ENCODE peak calls at places on chromosomes 2 and 18, in nine cellular contexts. U is PC-3, T is HCT116, W is astrocyte, D is GM23338, J is neural progenitor cell, S is SK-N-SH, B is PC-9, R is hepatocyte. X is an unnamed sample.

GRCh38 chr2:111049792-111050640 is 70.7 kb upstream of the BCL2L11 start:
- DNase-seq in R (peak), W (peak), B (no peak), D (no peak), S (no peak), J (no peak), T (no peak), U (no peak), X (peak)

GRCh38 chr2:73260338-73260984 is 23.8 kb downstream of the FBXO41 start:
- DNase-seq in W (peak), S (peak), B (peak), D (peak), U (peak), J (peak), R (peak), T (no peak), X (peak)

GRCh38 chr2:229235136-229235914 is 35.8 kb downstream of the PID1 start:
- DNase-seq in U (peak), T (no peak), W (peak), D (peak), S (no peak), J (peak), R (peak), B (no peak), X (peak)

GRCh38 chr18:58671941-58672565 is 788 bp downstream of the MALT1 start:
- DNase-seq in D (peak), R (no peak), U (peak), S (no peak), W (peak), J (no peak), T (no peak), B (peak), X (peak)

GRCh38 chr2:35591886-35592285 is 763.7 kb upstream of the CRIM1 start:
- DNase-seq in T (no peak), S (no peak), D (no peak), U (no peak), J (no peak), B (no peak), W (no peak), R (no peak), X (no peak)

GRCh38 chr18:74902170-74902465 is 304.4 kb downstream of the ZNF407 start:
- DNase-seq in W (no peak), S (no peak), U (no peak), R (no peak), B (no peak), J (no peak), D (no peak), T (no peak), X (no peak)

GRCh38 chr2:234421-234820 is 29.4 kb downstream of the SH3YL1 start:
- DNase-seq in D (no peak), J (no peak), U (no peak), B (no peak), T (no peak), W (no peak), S (no peak), R (no peak), X (no peak)

GRCh38 chr2:222621893-222622292 is 34.0 kb downstream of the FARSB start:
- DNase-seq in B (no peak), D (no peak), S (no peak), T (no peak), J (no peak), U (no peak), R (no peak), W (no peak), X (no peak)

GRCh38 chr18:35343936-35344735 is at the start of gene ZNF24:
- DNase-seq in J (peak), S (peak), U (peak), B (peak), T (peak), D (peak), R (peak), W (peak), X (peak)

GRCh38 chr2:210445116-210445707 is 31.3 kb downstream of the LANCL1 start:
- DNase-seq in W (no peak), D (peak), T (peak), U (peak), J (peak), S (peak), B (no peak), R (peak), X (peak)

GRCh38 chr2:218074031-218074430 is 5.0 kb downstream of the RUFY4 start:
- DNase-seq in R (peak), B (peak), U (peak), D (peak), W (no peak), S (no peak), T (peak), J (peak), X (no peak)

GRCh38 chr2:39379643-39380524 is 57.2 kb downstream of the MAP4K3 start:
- DNase-seq in J (peak), W (peak), U (peak), R (peak), D (peak), B (no peak), T (peak), S (peak), X (peak)

GRCh38 chr18:3710712-3711269 is 260.8 kb downstream of the TGIF1 start:
- DNase-seq in R (peak), U (peak), B (peak), J (no peak), D (no peak), S (peak), W (no peak), T (no peak), X (peak)

GRCh38 chr2:235460548-235461047 is 33.2 kb upstream of the AGAP1 start:
- DNase-seq in D (no peak), J (no peak), R (no peak), T (no peak), U (no peak), B (no peak), S (no peak), W (no peak), X (no peak)

GRCh38 chr2:100984892-100985307 is 17.2 kb upstream of the RPL31 start:
- DNase-seq in R (peak), B (peak), W (peak), D (peak), U (peak), T (peak), J (peak), S (peak), X (peak)

GRCh38 chr2:61017003-61017555 is 441 bp upstream of the PEX13 start:
- DNase-seq in U (peak), B (peak), W (peak), D (peak), T (peak), J (peak), S (peak), R (peak), X (peak)

GRCh38 chr18:8998481-8999217 is 103.8 kb upstream of the NDUFV2 start:
- DNase-seq in B (no peak), U (no peak), W (peak), T (no peak), R (no peak), S (no peak), J (peak), D (no peak), X (no peak)

GRCh38 chr2:167953790-167954189 is 293.6 kb downstream of the STK39 start:
- DNase-seq in W (no peak), R (no peak), U (peak), J (no peak), B (no peak), S (no peak), D (no peak), T (no peak), X (no peak)

GRCh38 chr2:71503827-71504226 is 50.5 kb downstream of the DYSF start:
- DNase-seq in D (no peak), R (no peak), T (no peak), W (no peak), J (no peak), B (peak), S (no peak), U (no peak), X (no peak)

GRCh38 chr2:10494351-10495066 is 46.4 kb upstream of the ODC1 start:
- DNase-seq in D (no peak), W (no peak), R (no peak), J (no peak), S (no peak), U (no peak), T (no peak), B (no peak), X (no peak)

GRCh38 chr2:10490806-10491291 is 42.7 kb upstream of the ODC1 start:
- DNase-seq in R (peak), W (no peak), J (no peak), U (no peak), S (no peak), T (no peak), D (no peak), B (peak), X (no peak)

GRCh38 chr2:10493636-10494281 is 45.6 kb upstream of the ODC1 start:
- DNase-seq in J (no peak), D (no peak), R (no peak), U (peak), W (peak), S (no peak), T (no peak), B (peak), X (peak)

GRCh38 chr2:10495311-10495987 is 47.3 kb upstream of the ODC1 start:
- DNase-seq in S (no peak), U (no peak), W (no peak), J (no peak), T (no peak), B (no peak), D (no peak), R (no peak), X (no peak)

DNA sequence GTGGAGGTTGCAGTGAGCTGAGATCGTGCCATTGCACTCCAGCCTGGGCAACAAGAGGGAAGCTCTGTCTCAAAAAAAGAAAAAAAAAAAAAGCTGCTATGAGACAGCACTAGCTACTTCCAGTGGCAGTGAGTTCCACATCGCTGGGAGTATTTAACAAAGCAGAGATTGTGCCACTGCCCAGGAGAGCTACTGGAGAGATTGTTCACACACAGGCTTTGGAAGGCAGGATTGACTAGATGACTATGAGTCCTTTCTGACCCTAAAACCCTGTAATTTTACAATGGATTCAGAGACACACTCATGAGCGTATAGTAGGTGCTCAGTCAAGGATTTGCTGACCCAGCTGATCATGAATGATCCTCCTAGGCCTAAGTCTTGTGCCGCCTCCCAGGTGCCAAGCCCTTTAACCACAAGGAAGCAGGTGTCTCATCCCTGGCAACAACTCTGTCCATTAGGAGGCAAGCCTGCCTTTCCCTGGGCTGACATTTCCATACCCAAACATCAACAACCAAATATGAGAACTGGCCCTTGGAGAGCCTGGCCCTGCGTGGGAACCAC is 45.0 kb upstream of the ODC1 start:
- DNase-seq in S (no peak), T (no peak), W (no peak), U (no peak), R (no peak), B (no peak), J (no peak), D (no peak), X (no peak)
- H3K27ac ChIP-seq in S (no peak), T (no peak), W (no peak), U (peak), R (no peak), B (peak), J (no peak), D (no peak), X (peak)

GRCh38 chr2:55159037-55159651 is 72.9 kb downstream of the CLHC1 start:
- DNase-seq in B (no peak), D (no peak), J (no peak), S (no peak), R (no peak), T (no peak), U (no peak), W (no peak), X (no peak)

GRCh38 chr2:55156326-55156725 is 75.8 kb downstream of the CLHC1 start:
- DNase-seq in T (no peak), S (no peak), D (no peak), B (no peak), W (peak), U (no peak), J (no peak), R (no peak), X (no peak)

GRCh38 chr2:55158111-55158814 is 73.8 kb downstream of the CLHC1 start:
- DNase-seq in U (no peak), B (no peak), W (no peak), D (no peak), T (no peak), J (no peak), S (no peak), R (no peak), X (no peak)

GRCh38 chr2:55155764-55156221 is 76.3 kb downstream of the CLHC1 start:
- DNase-seq in D (no peak), S (no peak), W (peak), B (no peak), T (no peak), U (peak), R (no peak), J (no peak), X (no peak)

GRCh38 chr2:55157474-55157884 is 74.6 kb downstream of the CLHC1 start:
- DNase-seq in B (no peak), T (no peak), R (no peak), S (peak), U (peak), J (no peak), W (no peak), D (no peak), X (peak)
- TF ChIP-seq CTCF in B (no peak), T (no peak), R (no peak), S (peak), U (peak), J (no peak), W (no peak), D (no peak), X (no peak)

GRCh38 chr2:142822190-142822589 is 55.3 kb upstream of the KYNU start:
- DNase-seq in B (no peak), S (no peak), R (no peak), T (no peak), U (no peak), D (no peak), J (no peak), W (no peak), X (no peak)
- H2AFZ ChIP-seq in B (no peak), S (no peak), R (no peak), T (no peak), U (no peak), D (no peak), J (no peak), W (no peak), X (no peak)

GRCh38 chr2:171365232-171365631 is 68.6 kb downstream of the METTL8 start:
- DNase-seq in B (no peak), T (no peak), S (no peak), D (no peak), W (peak), R (no peak), J (no peak), U (peak), X (peak)
- H3K27ac ChIP-seq in B (no peak), T (no peak), S (no peak), D (no peak), W (no peak), R (no peak), J (no peak), U (peak), X (peak)

GRCh38 chr2:57543211-57543610 is 503.4 kb upstream of the VRK2 start:
- DNase-seq in B (no peak), W (no peak), T (no peak), D (no peak), S (no peak), R (no peak), U (no peak), J (no peak), X (no peak)
- TF ChIP-seq CTCF in B (no peak), W (no peak), T (no peak), D (no peak), S (no peak), R (no peak), U (no peak), J (no peak), X (no peak)

GRCh38 chr2:183541766-183542165 is 417.5 kb downstream of the NUP35 start:
- DNase-seq in D (no peak), B (no peak), U (peak), W (peak), R (peak), J (no peak), S (no peak), T (no peak), X (peak)

GRCh38 chr2:183543222-183543621 is 419.0 kb downstream of the NUP35 start:
- DNase-seq in J (no peak), W (no peak), S (no peak), U (no peak), B (no peak), T (no peak), D (no peak), R (no peak), X (no peak)

GRCh38 chr2:183542593-183542992 is 418.4 kb downstream of the NUP35 start:
- DNase-seq in S (no peak), R (peak), B (no peak), U (no peak), T (no peak), W (no peak), D (no peak), J (no peak), X (no peak)

DNA sequence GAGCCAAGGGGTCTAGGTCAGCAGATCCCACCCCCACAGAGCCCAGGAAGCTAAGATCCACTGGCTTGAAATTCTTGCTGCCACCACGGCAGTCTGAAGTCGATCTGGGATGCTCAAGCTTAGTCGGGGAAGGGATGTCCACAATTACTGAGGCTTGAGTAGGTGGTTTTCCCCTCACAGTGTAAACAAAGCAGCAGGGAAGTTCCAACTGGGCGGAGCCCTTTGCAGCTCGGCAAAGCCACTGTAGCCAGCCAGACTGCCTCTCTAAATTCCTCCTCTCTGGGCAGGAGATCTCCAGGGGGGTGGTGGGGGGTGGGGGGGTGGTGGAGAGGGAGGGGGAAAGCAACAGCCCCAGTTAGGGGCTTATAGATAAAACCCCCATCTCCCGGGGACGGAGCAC is 419.5 kb downstream of the NUP35 start:
- DNase-seq in T (no peak), D (peak), B (peak), W (no peak), U (peak), J (peak), S (no peak), R (peak), X (peak)
- H2AFZ ChIP-seq in T (no peak), D (peak), B (no peak), W (no peak), U (no peak), J (peak), S (no peak), R (no peak), X (no peak)

GRCh38 chr18:61984293-61984692 is 91.5 kb upstream of the RNF152 start:
- DNase-seq in U (no peak), J (no peak), R (no peak), D (no peak), T (no peak), W (no peak), S (no peak), B (no peak), X (no peak)

GRCh38 chr18:61975526-61976326 is 82.9 kb upstream of the RNF152 start:
- DNase-seq in B (no peak), J (no peak), D (no peak), R (no peak), U (no peak), T (no peak), S (no peak), W (no peak), X (no peak)

GRCh38 chr18:61982475-61982874 is 89.7 kb upstream of the RNF152 start:
- DNase-seq in S (no peak), D (no peak), R (no peak), T (no peak), J (no peak), U (no peak), B (no peak), W (no peak), X (no peak)

GRCh38 chr18:61980355-61980754 is 87.5 kb upstream of the RNF152 start:
- DNase-seq in B (no peak), D (no peak), W (no peak), U (no peak), S (no peak), T (no peak), R (no peak), J (no peak), X (no peak)
- H3K27ac ChIP-seq in B (no peak), D (no peak), W (no peak), U (no peak), S (no peak), T (no peak), R (no peak), J (no peak), X (no peak)

DNA sequence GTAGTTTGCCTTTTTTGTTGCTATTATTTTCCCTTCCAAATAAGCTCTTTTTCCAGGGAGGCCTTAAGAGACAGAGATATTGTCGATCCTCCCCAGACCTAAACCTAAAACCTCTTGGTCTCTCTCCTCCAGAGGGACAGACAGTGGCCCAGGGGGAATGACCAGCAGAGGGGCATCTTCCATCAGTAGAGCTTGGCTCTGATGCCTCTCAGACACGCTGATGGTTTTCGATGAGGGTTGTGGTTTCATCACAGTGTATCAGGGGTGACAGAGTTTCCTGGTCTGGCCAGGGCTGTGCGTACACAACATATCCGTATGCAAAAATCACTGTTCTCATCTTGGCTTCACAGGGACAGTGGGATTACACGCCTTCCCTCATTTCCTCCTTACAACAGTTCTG is 68.6 kb downstream of the GATA6 start:
- DNase-seq in W (no peak), U (no peak), J (no peak), D (peak), R (no peak), B (no peak), T (no peak), S (no peak), X (no peak)
- TF ChIP-seq CTCF in W (no peak), U (no peak), J (no peak), D (no peak), R (no peak), B (no peak), T (no peak), S (no peak), X (no peak)

DNA sequence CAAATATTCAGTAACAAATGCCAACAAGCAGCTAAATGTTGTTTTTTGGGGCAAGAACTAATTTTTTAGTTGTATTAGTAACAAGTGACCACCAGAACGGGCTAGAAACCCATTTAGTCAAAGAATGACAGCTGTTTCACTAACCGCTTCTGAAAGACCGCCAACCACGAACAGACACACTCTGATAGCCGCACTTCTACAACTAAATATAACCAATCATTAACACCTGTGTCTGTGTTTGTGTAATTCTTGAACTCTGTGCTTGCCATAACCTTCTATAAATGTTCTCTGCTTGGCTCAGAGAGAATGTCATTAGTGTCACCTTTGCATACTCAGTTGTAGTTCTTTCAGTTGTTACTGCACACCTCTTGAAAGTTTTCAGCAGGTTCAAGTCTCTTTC is 526.3 kb upstream of the LRRTM1 start:
- DNase-seq in W (no peak), B (no peak), T (no peak), R (no peak), U (no peak), S (no peak), J (no peak), D (no peak), X (no peak)
- H2AFZ ChIP-seq in W (no peak), B (no peak), T (no peak), R (no peak), U (no peak), S (no peak), J (no peak), D (no peak), X (no peak)

GRCh38 chr18:24219561-24220317 is 80.9 kb downstream of the CABYR start:
- DNase-seq in U (no peak), D (no peak), T (no peak), J (no peak), W (no peak), S (no peak), B (no peak), R (no peak), X (no peak)
- H3K27ac ChIP-seq in U (no peak), D (no peak), T (no peak), J (no peak), W (no peak), S (no peak), B (no peak), R (no peak), X (no peak)

X was measured in mammary epithelial cell.